ENCODE peak calls at places on chromosomes 11 and 22, in six cellular contexts. One of them, this sample, is unnamed.

GRCh38 chr11:19844012-19844411 is 131.4 kb downstream of the NAV2 start:
- DNase-seq in HS-5: no peak
- DNase-seq in HCT116: no peak
- DNase-seq in pancreas: no peak
- DNase-seq in LHCN-M2: no peak
- DNase-seq in NCI-H2029: no peak
- DNase-seq in this sample: no peak

GRCh38 chr11:57463596-57464342 is 3.4 kb downstream of the RTN4RL2 start:
- DNase-seq in HS-5: no peak
- DNase-seq in HCT116: no peak
- DNase-seq in pancreas: no peak
- DNase-seq in LHCN-M2: no peak
- DNase-seq in NCI-H2029: no peak
- DNase-seq in this sample: no peak

GRCh38 chr11:131987703-131988102 is 617.3 kb downstream of the NTM start:
- DNase-seq in HS-5: no peak
- DNase-seq in HCT116: no peak
- DNase-seq in pancreas: no peak
- DNase-seq in LHCN-M2: no peak
- DNase-seq in NCI-H2029: no peak
- DNase-seq in this sample: no peak

GRCh38 chr11:20459865-20460264 is 72.3 kb downstream of the PRMT3 start:
- DNase-seq in HS-5: no peak
- DNase-seq in HCT116: no peak
- DNase-seq in pancreas: no peak
- DNase-seq in LHCN-M2: no peak
- DNase-seq in NCI-H2029: no peak
- DNase-seq in this sample: no peak

GRCh38 chr22:45903355-45904149 is 73.4 kb downstream of the WNT7B start:
- DNase-seq in HS-5: no peak
- DNase-seq in HCT116: no peak
- DNase-seq in pancreas: peak
- DNase-seq in LHCN-M2: peak
- DNase-seq in NCI-H2029: no peak
- DNase-seq in this sample: peak

GRCh38 chr22:49199224-49199623 is 628.4 kb downstream of the BRD1 start:
- DNase-seq in HS-5: no peak
- DNase-seq in HCT116: no peak
- DNase-seq in pancreas: no peak
- DNase-seq in LHCN-M2: no peak
- DNase-seq in NCI-H2029: no peak
- DNase-seq in this sample: no peak

GRCh38 chr11:133951484-133952198 is 5.1 kb downstream of the IGSF9B start:
- DNase-seq in HS-5: no peak
- DNase-seq in HCT116: no peak
- DNase-seq in pancreas: no peak
- DNase-seq in LHCN-M2: no peak
- DNase-seq in NCI-H2029: peak
- DNase-seq in this sample: no peak

GRCh38 chr11:10041803-10042202 is 252.2 kb downstream of the SBF2 start:
- DNase-seq in HS-5: no peak
- DNase-seq in HCT116: no peak
- DNase-seq in pancreas: no peak
- DNase-seq in LHCN-M2: no peak
- DNase-seq in NCI-H2029: no peak
- DNase-seq in this sample: no peak

GRCh38 chr11:32870676-32871075 is 21.9 kb upstream of the QSER1 start:
- DNase-seq in HS-5: no peak
- DNase-seq in HCT116: no peak
- DNase-seq in pancreas: peak
- DNase-seq in LHCN-M2: no peak
- DNase-seq in NCI-H2029: no peak
- DNase-seq in this sample: peak

GRCh38 chr11:1889941-1890855 is 1.5 kb downstream of the PRR33 start:
- DNase-seq in HS-5: no peak
- DNase-seq in HCT116: no peak
- DNase-seq in pancreas: no peak
- DNase-seq in LHCN-M2: no peak
- DNase-seq in NCI-H2029: no peak
- DNase-seq in this sample: no peak

GRCh38 chr11:15969281-15969680 is 387.1 kb downstream of the SOX6 start:
- DNase-seq in HS-5: peak
- DNase-seq in HCT116: no peak
- DNase-seq in pancreas: peak
- DNase-seq in LHCN-M2: peak
- DNase-seq in NCI-H2029: no peak
- DNase-seq in this sample: peak

GRCh38 chr22:37896939-37897338 is 9.2 kb upstream of the MICALL1 start:
- DNase-seq in HS-5: no peak
- DNase-seq in HCT116: no peak
- DNase-seq in pancreas: no peak
- DNase-seq in LHCN-M2: no peak
- DNase-seq in NCI-H2029: no peak
- DNase-seq in this sample: no peak

GRCh38 chr11:66477256-66478201 is 2.7 kb upstream of the DPP3 start:
- DNase-seq in HS-5: no peak
- DNase-seq in HCT116: no peak
- DNase-seq in pancreas: no peak
- DNase-seq in LHCN-M2: peak
- DNase-seq in NCI-H2029: no peak
- DNase-seq in this sample: no peak

GRCh38 chr11:325796-326591 is 5.3 kb upstream of the IFITM3 start:
- DNase-seq in HS-5: no peak
- DNase-seq in HCT116: no peak
- DNase-seq in pancreas: no peak
- DNase-seq in LHCN-M2: no peak
- DNase-seq in NCI-H2029: no peak
- DNase-seq in this sample: no peak

GRCh38 chr11:27656806-27657483 is 43.3 kb downstream of the BDNF start:
- DNase-seq in HS-5: no peak
- DNase-seq in HCT116: no peak
- DNase-seq in pancreas: no peak
- DNase-seq in LHCN-M2: no peak
- DNase-seq in NCI-H2029: no peak
- DNase-seq in this sample: no peak

GRCh38 chr11:127919206-127920000 is 668.0 kb downstream of the ETS1 start:
- DNase-seq in HS-5: peak
- DNase-seq in HCT116: no peak
- DNase-seq in pancreas: no peak
- DNase-seq in LHCN-M2: peak
- DNase-seq in NCI-H2029: no peak
- DNase-seq in this sample: no peak

GRCh38 chr22:26894766-26895485 is 237.5 kb downstream of the MIAT start:
- DNase-seq in HS-5: peak
- DNase-seq in HCT116: peak
- DNase-seq in pancreas: peak
- DNase-seq in LHCN-M2: peak
- DNase-seq in NCI-H2029: peak
- DNase-seq in this sample: peak

GRCh38 chr22:48960981-48961655 is 866.6 kb downstream of the BRD1 start:
- DNase-seq in HS-5: no peak
- DNase-seq in HCT116: no peak
- DNase-seq in pancreas: peak
- DNase-seq in LHCN-M2: no peak
- DNase-seq in NCI-H2029: no peak
- DNase-seq in this sample: no peak

GRCh38 chr22:19880786-19881569 is 26.3 kb upstream of the GNB1L start:
- DNase-seq in HS-5: peak
- DNase-seq in HCT116: peak
- DNase-seq in pancreas: no peak
- DNase-seq in LHCN-M2: peak
- DNase-seq in NCI-H2029: no peak
- DNase-seq in this sample: peak

GRCh38 chr22:35995772-35996171 is 32.9 kb downstream of the RBFOX2 start:
- DNase-seq in HS-5: peak
- DNase-seq in HCT116: no peak
- DNase-seq in pancreas: peak
- DNase-seq in LHCN-M2: peak
- DNase-seq in NCI-H2029: no peak
- DNase-seq in this sample: peak

GRCh38 chr11:2530855-2531200 is 86.0 kb downstream of the KCNQ1 start:
- DNase-seq in HS-5: no peak
- DNase-seq in HCT116: no peak
- DNase-seq in pancreas: no peak
- DNase-seq in LHCN-M2: no peak
- DNase-seq in NCI-H2029: no peak
- DNase-seq in this sample: no peak

GRCh38 chr11:121281609-121282164 is 10.9 kb upstream of the SC5D start:
- DNase-seq in HS-5: no peak
- DNase-seq in HCT116: no peak
- DNase-seq in pancreas: no peak
- DNase-seq in LHCN-M2: no peak
- DNase-seq in NCI-H2029: no peak
- DNase-seq in this sample: no peak

This sample was measured in SJCRH30.